ENCODE peak calls at places on chromosome 13, in seven cellular contexts. X, U, C, K, Z, S and A are unnamed samples.

GRCh38 chr13:29448124-29448685 is 147.3 kb downstream of the SLC7A1 start:
- DNase-seq in X (no peak), K (no peak), S (no peak), U (no peak), Z (no peak), C (no peak), A (no peak)

GRCh38 chr13:27379126-27379525 is 45.3 kb upstream of the GTF3A start:
- DNase-seq in C (no peak), Z (no peak), X (no peak), S (no peak), K (no peak), U (no peak), A (no peak)

GRCh38 chr13:86758116-86758515 is 913.1 kb upstream of the SLITRK5 start:
- DNase-seq in Z (no peak), C (no peak), K (no peak), X (no peak), U (no peak), S (no peak), A (no peak)

GRCh38 chr13:19993024-19993423 is 34.5 kb downstream of the ZMYM2 start:
- DNase-seq in X (no peak), S (no peak), U (no peak), Z (no peak), K (no peak), C (no peak), A (no peak)

GRCh38 chr13:98824376-98825160 is 72.1 kb upstream of the SLC15A1 start:
- DNase-seq in C (no peak), S (no peak), K (no peak), X (no peak), Z (peak), U (no peak), A (no peak)

GRCh38 chr13:46620029-46620428 is 67.1 kb downstream of the LRCH1 start:
- DNase-seq in K (no peak), U (no peak), C (no peak), X (no peak), Z (no peak), S (no peak), A (no peak)

GRCh38 chr13:96581741-96582140 is 412.5 kb downstream of the OXGR1 start:
- DNase-seq in S (no peak), C (no peak), K (no peak), X (no peak), U (no peak), Z (no peak), A (no peak)

GRCh38 chr13:39538826-39539555 is 64.0 kb downstream of the LHFPL6 start:
- DNase-seq in S (no peak), Z (peak), X (no peak), U (no peak), K (no peak), C (no peak), A (no peak)

GRCh38 chr13:78326608-78327007 is 276.7 kb downstream of the POU4F1 start:
- DNase-seq in U (no peak), X (no peak), C (no peak), Z (peak), S (no peak), K (no peak), A (no peak)

GRCh38 chr13:53782400-53783030 is 753.9 kb downstream of the OLFM4 start:
- DNase-seq in C (peak), K (peak), U (no peak), Z (peak), X (peak), S (no peak), A (no peak)

GRCh38 chr13:51995677-51996551 is 15.3 kb downstream of the ATP7B start:
- DNase-seq in C (peak), U (no peak), K (peak), S (no peak), X (no peak), Z (no peak), A (no peak)

GRCh38 chr13:40190656-40191100 is 475.8 kb downstream of the FOXO1 start:
- DNase-seq in C (peak), U (peak), X (no peak), Z (peak), S (no peak), K (no peak), A (no peak)

GRCh38 chr13:112213467-112214245 is 146.7 kb downstream of the SOX1 start:
- DNase-seq in X (no peak), K (no peak), U (no peak), Z (no peak), S (no peak), C (no peak), A (no peak)

GRCh38 chr13:110531671-110532083 is 29.8 kb downstream of the RAB20 start:
- DNase-seq in S (no peak), K (no peak), X (no peak), U (no peak), C (no peak), Z (no peak), A (no peak)

GRCh38 chr13:94031609-94032008 is 447.9 kb downstream of the DCT start:
- DNase-seq in U (no peak), S (no peak), K (no peak), Z (no peak), C (no peak), X (no peak), A (no peak)

GRCh38 chr13:30847697-30848307 is 58.3 kb upstream of the MEDAG start:
- DNase-seq in X (no peak), K (no peak), S (no peak), C (peak), Z (peak), U (no peak), A (no peak)

GRCh38 chr13:23637813-23638212 is 67.6 kb downstream of the TNFRSF19 start:
- DNase-seq in X (no peak), U (no peak), S (no peak), Z (no peak), C (peak), K (no peak), A (no peak)

GRCh38 chr13:44244288-44244687 is 129.3 kb upstream of the SERP2 start:
- DNase-seq in S (no peak), X (no peak), C (no peak), U (no peak), K (no peak), Z (peak), A (no peak)

GRCh38 chr13:49441846-49442245 is 2.0 kb downstream of the CAB39L start:
- DNase-seq in C (no peak), K (no peak), X (no peak), Z (no peak), U (no peak), S (no peak), A (no peak)

GRCh38 chr13:97224544-97225324 is 2.6 kb downstream of the MBNL2 start:
- DNase-seq in Z (peak), C (no peak), K (no peak), U (no peak), S (no peak), X (no peak), A (no peak)

GRCh38 chr13:112715715-112716460 is 26.1 kb downstream of the ATP11A start:
- DNase-seq in U (no peak), C (no peak), Z (peak), S (no peak), K (no peak), X (no peak), A (no peak)

GRCh38 chr13:35164324-35164932 is 222.4 kb downstream of the NBEA start:
- DNase-seq in U (no peak), K (peak), S (no peak), Z (peak), C (no peak), X (no peak), A (no peak)

GRCh38 chr13:111549464-111549863 is 229.0 kb downstream of the TEX29 start:
- DNase-seq in K (no peak), C (no peak), S (no peak), Z (no peak), X (no peak), U (no peak), A (no peak)

GRCh38 chr13:28584873-28585317 is 74.0 kb upstream of the POMP start:
- DNase-seq in X (no peak), K (no peak), C (no peak), Z (peak), U (no peak), S (no peak), A (no peak)

GRCh38 chr13:81171065-81171647 is 830.2 kb upstream of the SPRY2 start:
- DNase-seq in U (no peak), Z (peak), C (no peak), S (no peak), K (peak), X (no peak), A (no peak)

GRCh38 chr13:76976488-76976887 is 15.4 kb upstream of the CLN5 start:
- DNase-seq in Z (no peak), X (no peak), S (no peak), C (no peak), K (no peak), U (no peak), A (no peak)

GRCh38 chr13:31267126-31267784 is 67.5 kb downstream of the B3GLCT start:
- DNase-seq in S (no peak), Z (no peak), K (no peak), C (peak), X (no peak), U (no peak), A (no peak)

GRCh38 chr13:83825676-83826075 is 56.6 kb downstream of the SLITRK1 start:
- DNase-seq in X (no peak), S (no peak), Z (no peak), K (no peak), C (no peak), U (no peak), A (no peak)

GRCh38 chr13:98480915-98481510 is 95.9 kb downstream of the STK24 start:
- DNase-seq in S (no peak), X (no peak), C (peak), K (no peak), Z (no peak), U (no peak), A (no peak)

GRCh38 chr13:95217920-95218830 is 83.1 kb downstream of the ABCC4 start:
- DNase-seq in S (no peak), U (no peak), Z (no peak), X (no peak), C (no peak), K (no peak), A (no peak)

GRCh38 chr13:112637017-112637801 is 49.3 kb upstream of the TUBGCP3 start:
- DNase-seq in U (no peak), C (no peak), S (no peak), X (peak), K (no peak), Z (no peak), A (no peak)

GRCh38 chr13:65940720-65941119 is 1289.4 kb downstream of the PCDH9 start:
- DNase-seq in U (no peak), S (no peak), Z (no peak), K (no peak), C (peak), X (no peak), A (no peak)

GRCh38 chr13:29507356-29507755 is 88.1 kb downstream of the SLC7A1 start:
- DNase-seq in Z (peak), X (no peak), U (no peak), K (no peak), S (no peak), C (no peak), A (no peak)

GRCh38 chr13:45928843-45929242 is 77.3 kb upstream of the SIAH3 start:
- DNase-seq in Z (no peak), U (no peak), X (no peak), C (no peak), S (no peak), K (no peak), A (no peak)

GRCh38 chr13:74406439-74406838 is 272.2 kb upstream of the KLF12 start:
- DNase-seq in X (no peak), K (no peak), Z (peak), S (no peak), U (no peak), C (no peak), A (no peak)

GRCh38 chr13:111177803-111178389 is 62.8 kb downstream of the ARHGEF7 start:
- DNase-seq in U (no peak), C (peak), Z (peak), X (no peak), K (no peak), S (no peak), A (no peak)

GRCh38 chr13:109611912-109612691 is 174.3 kb downstream of the IRS2 start:
- DNase-seq in K (no peak), Z (no peak), X (no peak), U (no peak), C (no peak), S (no peak), A (no peak)

GRCh38 chr13:51874651-51875050 is 12.9 kb downstream of the CCDC70 start:
- DNase-seq in K (no peak), C (no peak), X (no peak), S (no peak), U (no peak), Z (no peak), A (no peak)